ENCODE peak calls at places on chromosome 4, in nine cellular contexts. One of them, this sample, is unnamed.

GRCh38 chr4:107035711-107036601 is at the start of gene DKK2:
- DNase-seq in fibroblast of lung: no peak
- DNase-seq in neural crest cell: peak; percentile 13
- DNase-seq in Peyer's patch: no peak
- DNase-seq in GM10248: peak; percentile 35
- DNase-seq in A673: peak; percentile 86
- DNase-seq in left ventricle myocardium inferior: no peak
- DNase-seq in GM12865: no peak
- DNase-seq in glutamatergic neuron: peak; percentile 53
- DNase-seq in this sample: peak; percentile 12

GRCh38 chr4:124111922-124112321 is 600.6 kb downstream of the ANKRD50 start:
- DNase-seq in fibroblast of lung: peak; percentile 88
- DNase-seq in neural crest cell: peak; percentile 16
- DNase-seq in Peyer's patch: no peak
- DNase-seq in GM10248: no peak
- DNase-seq in A673: peak; percentile 74
- DNase-seq in left ventricle myocardium inferior: no peak
- DNase-seq in GM12865: peak; percentile 51
- DNase-seq in glutamatergic neuron: no peak
- DNase-seq in this sample: no peak

GRCh38 chr4:100582146-100582545 is 64.3 kb upstream of the EMCN start:
- DNase-seq in fibroblast of lung: no peak
- DNase-seq in neural crest cell: no peak
- DNase-seq in Peyer's patch: no peak
- DNase-seq in GM10248: no peak
- DNase-seq in A673: peak; percentile 10
- DNase-seq in left ventricle myocardium inferior: no peak
- DNase-seq in GM12865: no peak
- DNase-seq in glutamatergic neuron: no peak
- DNase-seq in this sample: no peak

GRCh38 chr4:47061435-47061834 is 30.1 kb downstream of the GABRB1 start:
- DNase-seq in fibroblast of lung: peak; percentile 72
- DNase-seq in neural crest cell: no peak
- DNase-seq in Peyer's patch: no peak
- DNase-seq in GM10248: no peak
- DNase-seq in A673: no peak
- DNase-seq in left ventricle myocardium inferior: no peak
- DNase-seq in GM12865: no peak
- DNase-seq in glutamatergic neuron: no peak
- DNase-seq in this sample: no peak

GRCh38 chr4:164081801-164082200 is 587.3 kb downstream of the TMA16 start:
- DNase-seq in fibroblast of lung: no peak
- DNase-seq in neural crest cell: no peak
- DNase-seq in Peyer's patch: no peak
- DNase-seq in GM10248: no peak
- DNase-seq in A673: no peak
- DNase-seq in left ventricle myocardium inferior: no peak
- DNase-seq in GM12865: no peak
- DNase-seq in glutamatergic neuron: no peak
- DNase-seq in this sample: no peak

GRCh38 chr4:8201341-8201781 is 2.3 kb downstream of the SH3TC1 start:
- DNase-seq in fibroblast of lung: no peak
- DNase-seq in neural crest cell: no peak
- DNase-seq in Peyer's patch: peak; percentile 79
- DNase-seq in GM10248: peak; percentile 80
- DNase-seq in A673: no peak
- DNase-seq in left ventricle myocardium inferior: peak; percentile 55
- DNase-seq in GM12865: peak; percentile 80
- DNase-seq in glutamatergic neuron: no peak
- DNase-seq in this sample: no peak

GRCh38 chr4:37815591-37815990 is 10.9 kb upstream of the PGM2 start:
- DNase-seq in fibroblast of lung: no peak
- DNase-seq in neural crest cell: no peak
- DNase-seq in Peyer's patch: no peak
- DNase-seq in GM10248: no peak
- DNase-seq in A673: no peak
- DNase-seq in left ventricle myocardium inferior: no peak
- DNase-seq in GM12865: no peak
- DNase-seq in glutamatergic neuron: no peak
- DNase-seq in this sample: no peak

GRCh38 chr4:47442980-47443379 is 20.5 kb downstream of the COMMD8 start:
- DNase-seq in fibroblast of lung: no peak
- DNase-seq in neural crest cell: no peak
- DNase-seq in Peyer's patch: no peak
- DNase-seq in GM10248: no peak
- DNase-seq in A673: no peak
- DNase-seq in left ventricle myocardium inferior: no peak
- DNase-seq in GM12865: peak; percentile 43
- DNase-seq in glutamatergic neuron: no peak
- DNase-seq in this sample: no peak

GRCh38 chr4:147581601-147582350 is 35.4 kb upstream of the TMEM184C start:
- DNase-seq in fibroblast of lung: peak; percentile 89
- DNase-seq in neural crest cell: no peak
- DNase-seq in Peyer's patch: no peak
- DNase-seq in GM10248: no peak
- DNase-seq in A673: no peak
- DNase-seq in left ventricle myocardium inferior: no peak
- DNase-seq in GM12865: no peak
- DNase-seq in glutamatergic neuron: no peak
- DNase-seq in this sample: no peak

DNA sequence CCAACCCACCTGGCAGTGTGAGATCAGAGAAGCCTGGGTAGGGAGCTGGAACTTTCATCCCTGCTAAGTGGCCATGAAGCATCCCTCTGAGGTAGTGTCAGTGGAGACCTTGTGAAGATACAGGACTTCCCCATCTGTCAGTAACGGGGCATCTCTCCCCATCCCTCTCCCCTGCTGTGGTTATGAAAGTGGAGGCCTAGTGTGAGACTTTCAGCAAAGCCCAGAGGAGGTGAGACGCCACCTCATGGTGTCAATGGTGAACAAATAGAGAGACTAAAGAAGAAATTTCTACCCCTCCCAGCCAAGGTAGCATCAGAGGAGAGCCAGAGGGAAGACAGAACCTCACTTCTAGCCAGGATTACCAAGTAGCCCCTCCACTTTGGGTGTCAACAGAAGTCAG is 150.2 kb downstream of the VEGFC start:
- DNase-seq in fibroblast of lung: no peak
- DNase-seq in neural crest cell: no peak
- DNase-seq in Peyer's patch: no peak
- DNase-seq in GM10248: peak; percentile 10
- DNase-seq in A673: no peak
- DNase-seq in left ventricle myocardium inferior: no peak
- DNase-seq in GM12865: peak; percentile 34
- DNase-seq in glutamatergic neuron: no peak
- DNase-seq in this sample: no peak
- TF ChIP-seq CTCF in fibroblast of lung: no peak
- TF ChIP-seq CTCF in neural crest cell: no peak
- TF ChIP-seq CTCF in Peyer's patch: no peak
- TF ChIP-seq CTCF in GM10248: no peak
- TF ChIP-seq CTCF in A673: no peak
- TF ChIP-seq CTCF in left ventricle myocardium inferior: no peak
- TF ChIP-seq CTCF in GM12865: peak; percentile 10
- TF ChIP-seq CTCF in glutamatergic neuron: no peak
- TF ChIP-seq CTCF in this sample: no peak

GRCh38 chr4:169208516-169208915 is 62.2 kb downstream of the SH3RF1 start:
- DNase-seq in fibroblast of lung: no peak
- DNase-seq in neural crest cell: no peak
- DNase-seq in Peyer's patch: no peak
- DNase-seq in GM10248: no peak
- DNase-seq in A673: no peak
- DNase-seq in left ventricle myocardium inferior: no peak
- DNase-seq in GM12865: no peak
- DNase-seq in glutamatergic neuron: no peak
- DNase-seq in this sample: no peak

GRCh38 chr4:169205146-169205806 is 65.5 kb downstream of the SH3RF1 start:
- DNase-seq in fibroblast of lung: peak; percentile 45
- DNase-seq in neural crest cell: no peak
- DNase-seq in Peyer's patch: no peak
- DNase-seq in GM10248: no peak
- DNase-seq in A673: no peak
- DNase-seq in left ventricle myocardium inferior: no peak
- DNase-seq in GM12865: no peak
- DNase-seq in glutamatergic neuron: no peak
- DNase-seq in this sample: no peak

GRCh38 chr4:169209388-169209883 is 61.3 kb downstream of the SH3RF1 start:
- DNase-seq in fibroblast of lung: peak; percentile 33
- DNase-seq in neural crest cell: no peak
- DNase-seq in Peyer's patch: no peak
- DNase-seq in GM10248: no peak
- DNase-seq in A673: no peak
- DNase-seq in left ventricle myocardium inferior: no peak
- DNase-seq in GM12865: no peak
- DNase-seq in glutamatergic neuron: no peak
- DNase-seq in this sample: no peak

GRCh38 chr4:169208090-169208455 is 62.7 kb downstream of the SH3RF1 start:
- DNase-seq in fibroblast of lung: peak; percentile 73
- DNase-seq in neural crest cell: no peak
- DNase-seq in Peyer's patch: no peak
- DNase-seq in GM10248: no peak
- DNase-seq in A673: no peak
- DNase-seq in left ventricle myocardium inferior: no peak
- DNase-seq in GM12865: no peak
- DNase-seq in glutamatergic neuron: no peak
- DNase-seq in this sample: no peak

GRCh38 chr4:169207436-169208089 is 63.2 kb downstream of the SH3RF1 start:
- DNase-seq in fibroblast of lung: no peak
- DNase-seq in neural crest cell: no peak
- DNase-seq in Peyer's patch: no peak
- DNase-seq in GM10248: no peak
- DNase-seq in A673: no peak
- DNase-seq in left ventricle myocardium inferior: no peak
- DNase-seq in GM12865: no peak
- DNase-seq in glutamatergic neuron: no peak
- DNase-seq in this sample: no peak
- TF ChIP-seq CTCF in fibroblast of lung: no peak
- TF ChIP-seq CTCF in neural crest cell: no peak
- TF ChIP-seq CTCF in Peyer's patch: no peak
- TF ChIP-seq CTCF in GM10248: no peak
- TF ChIP-seq CTCF in A673: no peak
- TF ChIP-seq CTCF in left ventricle myocardium inferior: no peak
- TF ChIP-seq CTCF in GM12865: no peak
- TF ChIP-seq CTCF in glutamatergic neuron: no peak
- TF ChIP-seq CTCF in this sample: no peak

GRCh38 chr4:80035336-80035735 is 37.7 kb downstream of the ANTXR2 start:
- DNase-seq in fibroblast of lung: no peak
- DNase-seq in neural crest cell: no peak
- DNase-seq in Peyer's patch: no peak
- DNase-seq in GM10248: no peak
- DNase-seq in A673: no peak
- DNase-seq in left ventricle myocardium inferior: no peak
- DNase-seq in GM12865: peak; percentile 9
- DNase-seq in glutamatergic neuron: no peak
- DNase-seq in this sample: no peak

GRCh38 chr4:80029364-80029763 is 43.7 kb downstream of the ANTXR2 start:
- DNase-seq in fibroblast of lung: no peak
- DNase-seq in neural crest cell: no peak
- DNase-seq in Peyer's patch: no peak
- DNase-seq in GM10248: no peak
- DNase-seq in A673: no peak
- DNase-seq in left ventricle myocardium inferior: no peak
- DNase-seq in GM12865: no peak
- DNase-seq in glutamatergic neuron: no peak
- DNase-seq in this sample: no peak

GRCh38 chr4:80036949-80037348 is 36.1 kb downstream of the ANTXR2 start:
- DNase-seq in fibroblast of lung: peak; percentile 84
- DNase-seq in neural crest cell: no peak
- DNase-seq in Peyer's patch: no peak
- DNase-seq in GM10248: no peak
- DNase-seq in A673: peak; percentile 0
- DNase-seq in left ventricle myocardium inferior: no peak
- DNase-seq in GM12865: no peak
- DNase-seq in glutamatergic neuron: no peak
- DNase-seq in this sample: no peak

GRCh38 chr4:80036306-80036705 is 36.7 kb downstream of the ANTXR2 start:
- DNase-seq in fibroblast of lung: no peak
- DNase-seq in neural crest cell: no peak
- DNase-seq in Peyer's patch: no peak
- DNase-seq in GM10248: no peak
- DNase-seq in A673: no peak
- DNase-seq in left ventricle myocardium inferior: no peak
- DNase-seq in GM12865: no peak
- DNase-seq in glutamatergic neuron: no peak
- DNase-seq in this sample: no peak

GRCh38 chr4:80033581-80033980 is 39.4 kb downstream of the ANTXR2 start:
- DNase-seq in fibroblast of lung: no peak
- DNase-seq in neural crest cell: no peak
- DNase-seq in Peyer's patch: no peak
- DNase-seq in GM10248: no peak
- DNase-seq in A673: peak; percentile 1
- DNase-seq in left ventricle myocardium inferior: no peak
- DNase-seq in GM12865: no peak
- DNase-seq in glutamatergic neuron: no peak
- DNase-seq in this sample: no peak
- TF ChIP-seq CTCF in fibroblast of lung: no peak
- TF ChIP-seq CTCF in neural crest cell: peak; percentile 32
- TF ChIP-seq CTCF in Peyer's patch: no peak
- TF ChIP-seq CTCF in GM10248: no peak
- TF ChIP-seq CTCF in A673: no peak
- TF ChIP-seq CTCF in left ventricle myocardium inferior: peak; percentile 25
- TF ChIP-seq CTCF in GM12865: no peak
- TF ChIP-seq CTCF in glutamatergic neuron: no peak
- TF ChIP-seq CTCF in this sample: no peak

GRCh38 chr4:154399259-154399974 is 92.2 kb downstream of the DCHS2 start:
- DNase-seq in fibroblast of lung: peak; percentile 66
- DNase-seq in neural crest cell: no peak
- DNase-seq in Peyer's patch: no peak
- DNase-seq in GM10248: no peak
- DNase-seq in A673: peak; percentile 49
- DNase-seq in left ventricle myocardium inferior: no peak
- DNase-seq in GM12865: no peak
- DNase-seq in glutamatergic neuron: no peak
- DNase-seq in this sample: no peak
- TF ChIP-seq CTCF in fibroblast of lung: peak; percentile 52
- TF ChIP-seq CTCF in neural crest cell: peak; percentile 53
- TF ChIP-seq CTCF in Peyer's patch: peak; percentile 20
- TF ChIP-seq CTCF in GM10248: no peak
- TF ChIP-seq CTCF in A673: peak; percentile 55
- TF ChIP-seq CTCF in left ventricle myocardium inferior: peak; percentile 35
- TF ChIP-seq CTCF in GM12865: no peak
- TF ChIP-seq CTCF in glutamatergic neuron: peak; percentile 29
- TF ChIP-seq CTCF in this sample: no peak

DNA sequence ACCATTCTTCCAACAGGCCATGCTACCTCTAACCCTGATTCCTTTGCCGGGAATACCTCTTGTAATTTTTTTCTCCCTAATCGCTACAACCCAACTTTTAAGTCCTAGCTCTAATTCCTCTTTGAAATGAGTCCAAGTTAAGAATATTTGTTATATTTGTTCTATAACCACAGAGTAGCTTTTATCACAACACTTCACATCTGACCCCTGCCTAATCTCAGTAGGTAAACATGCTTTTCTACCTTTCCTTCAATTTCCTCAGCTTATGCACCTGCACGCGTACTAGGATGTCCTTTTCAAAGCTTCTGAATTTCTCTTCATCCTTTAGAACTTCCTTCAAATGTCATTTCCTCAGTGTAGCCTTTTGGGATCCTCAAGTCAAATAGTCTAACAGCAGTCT is 915.5 kb upstream of the LCORL start:
- DNase-seq in fibroblast of lung: no peak
- DNase-seq in neural crest cell: no peak
- DNase-seq in Peyer's patch: no peak
- DNase-seq in GM10248: no peak
- DNase-seq in A673: no peak
- DNase-seq in left ventricle myocardium inferior: no peak
- DNase-seq in GM12865: no peak
- DNase-seq in glutamatergic neuron: no peak
- DNase-seq in this sample: no peak
- TF ChIP-seq CTCF in fibroblast of lung: no peak
- TF ChIP-seq CTCF in neural crest cell: no peak
- TF ChIP-seq CTCF in Peyer's patch: no peak
- TF ChIP-seq CTCF in GM10248: no peak
- TF ChIP-seq CTCF in A673: no peak
- TF ChIP-seq CTCF in left ventricle myocardium inferior: no peak
- TF ChIP-seq CTCF in GM12865: no peak
- TF ChIP-seq CTCF in glutamatergic neuron: no peak
- TF ChIP-seq CTCF in this sample: no peak

This sample was measured in pancreas.